ENCODE peak calls at places on chromosome 12, in five cellular contexts. L, Q, E, I and Y are unnamed samples.

GRCh38 chr12:103109861-103110260 is 152.4 kb downstream of the ASCL1 start:
- DNase-seq in L (no peak), Q (no peak), E (no peak), I (no peak), Y (no peak)

GRCh38 chr12:127284021-127284420 is 982.9 kb upstream of the TMEM132C start:
- DNase-seq in L (no peak), Q (no peak), E (no peak), I (no peak), Y (no peak)

GRCh38 chr12:119461815-119462214 is 127.3 kb downstream of the CCDC60 start:
- DNase-seq in L (no peak), Q (no peak), E (no peak), I (no peak), Y (no peak)

GRCh38 chr12:110739894-110740293 is 2.8 kb downstream of the PPP1CC start:
- DNase-seq in L (no peak), Q (no peak), E (no peak), I (no peak), Y (no peak)

GRCh38 chr12:120100630-120101029 is 15.9 kb downstream of the RAB35 start:
- DNase-seq in L (no peak), Q (no peak), E (peak), I (no peak), Y (no peak)

GRCh38 chr12:86104087-86104486 is 152.1 kb downstream of the MGAT4C start:
- DNase-seq in L (no peak), Q (no peak), E (no peak), I (no peak), Y (no peak)

GRCh38 chr12:56723889-56724659 is 1.0 kb downstream of the NACA start:
- DNase-seq in L (no peak), Q (no peak), E (peak), I (no peak), Y (peak)

GRCh38 chr12:71719647-71720370 is 33.9 kb downstream of the TMEM19 start:
- DNase-seq in L (no peak), Q (no peak), E (no peak), I (no peak), Y (no peak)

GRCh38 chr12:57175428-57176138 is 28.2 kb upstream of the LRP1-AS start:
- DNase-seq in L (peak), Q (peak), E (peak), I (no peak), Y (peak)

GRCh38 chr12:115384391-115384790 is 700.4 kb upstream of the TBX3 start:
- DNase-seq in L (no peak), Q (no peak), E (no peak), I (no peak), Y (no peak)

GRCh38 chr12:15336772-15337553 is 14.7 kb downstream of the PTPRO start:
- DNase-seq in L (no peak), Q (no peak), E (peak), I (no peak), Y (peak)

GRCh38 chr12:95820096-95820703 is 29.6 kb upstream of the NTN4 start:
- DNase-seq in L (no peak), Q (peak), E (peak), I (peak), Y (peak)

GRCh38 chr12:3142386-3142785 is 65.2 kb downstream of the TSPAN9 start:
- DNase-seq in L (no peak), Q (no peak), E (no peak), I (no peak), Y (no peak)

GRCh38 chr12:119630962-119631550 is 36.9 kb upstream of the PRKAB1 start:
- DNase-seq in L (no peak), Q (no peak), E (no peak), I (no peak), Y (no peak)

GRCh38 chr12:98408681-98409080 is 106.7 kb upstream of the TMPO start:
- DNase-seq in L (no peak), Q (no peak), E (no peak), I (no peak), Y (no peak)